ENCODE peak calls at places on chromosome 7, in seven cellular contexts. B, I, R, X, E, W and C are unnamed samples.

GRCh38 chr7:48147078-48147591 is 24.1 kb upstream of the ABCA13 start:
- DNase-seq in B (no peak), W (no peak), E (no peak), R (no peak), X (no peak), I (no peak), C (no peak)

GRCh38 chr7:148720472-148720871 is 21.8 kb downstream of the CUL1 start:
- DNase-seq in R (no peak), X (no peak), I (no peak), W (no peak), E (no peak), B (no peak), C (no peak)

GRCh38 chr7:75996476-75996875 is 2.1 kb upstream of the TMEM120A start:
- DNase-seq in X (no peak), W (no peak), B (no peak), E (no peak), R (no peak), I (no peak), C (no peak)

GRCh38 chr7:69833964-69834363 is 235.7 kb downstream of the AUTS2 start:
- DNase-seq in X (no peak), I (no peak), E (no peak), B (no peak), W (no peak), R (no peak), C (no peak)

GRCh38 chr7:4361774-4362173 is 320.3 kb upstream of the FOXK1 start:
- DNase-seq in R (no peak), I (no peak), E (no peak), X (no peak), B (no peak), W (no peak), C (no peak)

GRCh38 chr7:105060923-105061322 is 46.9 kb downstream of the KMT2E start:
- DNase-seq in X (no peak), W (no peak), R (no peak), E (no peak), I (no peak), B (no peak), C (no peak)

GRCh38 chr7:123492485-123492884 is 41.9 kb downstream of the IQUB start:
- DNase-seq in W (no peak), I (no peak), B (no peak), E (no peak), R (no peak), X (no peak), C (no peak)

GRCh38 chr7:30113144-30113543 is 21.6 kb upstream of the MTURN start:
- DNase-seq in I (no peak), X (no peak), E (no peak), R (no peak), B (no peak), W (no peak), C (no peak)

GRCh38 chr7:147240468-147240867 is 1123.9 kb downstream of the CNTNAP2 start:
- DNase-seq in X (no peak), I (no peak), R (no peak), E (no peak), W (no peak), B (no peak), C (no peak)

GRCh38 chr7:19969859-19970493 is 196.6 kb upstream of the TMEM196 start:
- DNase-seq in B (no peak), I (no peak), X (no peak), E (no peak), W (no peak), R (no peak), C (no peak)

GRCh38 chr7:47379629-47380324 is 202.1 kb downstream of the TNS3 start:
- DNase-seq in I (peak), X (no peak), W (no peak), B (no peak), E (no peak), R (no peak), C (no peak)

GRCh38 chr7:94395141-94396041 is 696 bp downstream of the COL1A2 start:
- DNase-seq in W (no peak), I (no peak), B (peak), E (peak), R (peak), X (no peak), C (peak)

GRCh38 chr7:120979765-120980499 is 8.6 kb upstream of the CPED1 start:
- DNase-seq in E (no peak), B (no peak), W (no peak), X (no peak), R (no peak), I (no peak), C (no peak)

GRCh38 chr7:91838439-91838838 is 42.1 kb downstream of the MTERF1 start:
- DNase-seq in B (no peak), I (no peak), E (no peak), W (no peak), X (no peak), R (no peak), C (no peak)

GRCh38 chr7:102424129-102424551 is 9.2 kb upstream of the ORAI2 start:
- DNase-seq in R (no peak), I (no peak), X (no peak), E (no peak), B (no peak), W (no peak), C (no peak)

GRCh38 chr7:20785211-20786048 is 1.3 kb downstream of the SP8 start:
- DNase-seq in R (no peak), E (no peak), B (peak), X (no peak), W (peak), I (no peak), C (no peak)

GRCh38 chr7:37062019-37062418 is 337.7 kb upstream of the AOAH start:
- DNase-seq in B (no peak), W (no peak), I (no peak), E (no peak), R (no peak), X (no peak), C (no peak)

GRCh38 chr7:25843467-25843866 is 308.5 kb upstream of the NFE2L3 start:
- DNase-seq in I (no peak), E (no peak), B (no peak), X (no peak), R (no peak), W (no peak), C (no peak)